ENCODE peak calls at places on chromosomes 7 and 10, in nine cellular contexts. One of them, this sample, is unnamed.

GRCh38 chr7:40541336-40541735 is 406.5 kb downstream of the SUGCT start:
- DNase-seq in Peyer's patch: no peak
- DNase-seq in epithelial cell of esophagus: no peak
- DNase-seq in dorsolateral prefrontal cortex: no peak
- DNase-seq in cardiac muscle cell: peak
- DNase-seq in A549: no peak
- DNase-seq in AG09309: peak
- DNase-seq in osteoblast: no peak
- DNase-seq in uterus: no peak
- DNase-seq in this sample: no peak

GRCh38 chr7:410395-410910 is 109.2 kb downstream of the PDGFA start:
- DNase-seq in osteoblast: peak
- DNase-seq in uterus: no peak
- DNase-seq in dorsolateral prefrontal cortex: peak
- DNase-seq in epithelial cell of esophagus: no peak
- DNase-seq in A549: no peak
- DNase-seq in cardiac muscle cell: no peak
- DNase-seq in AG09309: no peak
- DNase-seq in Peyer's patch: peak
- DNase-seq in this sample: no peak

GRCh38 chr10:122387572-122387971 is 13.1 kb downstream of the PLEKHA1 start:
- DNase-seq in Peyer's patch: no peak
- DNase-seq in uterus: no peak
- DNase-seq in dorsolateral prefrontal cortex: no peak
- DNase-seq in A549: no peak
- DNase-seq in AG09309: no peak
- DNase-seq in osteoblast: no peak
- DNase-seq in cardiac muscle cell: no peak
- DNase-seq in epithelial cell of esophagus: no peak
- DNase-seq in this sample: no peak

GRCh38 chr10:6385683-6386082 is 183.0 kb downstream of the PFKFB3 start:
- DNase-seq in cardiac muscle cell: peak
- DNase-seq in uterus: no peak
- DNase-seq in osteoblast: no peak
- DNase-seq in AG09309: peak
- DNase-seq in dorsolateral prefrontal cortex: no peak
- DNase-seq in A549: peak
- DNase-seq in Peyer's patch: no peak
- DNase-seq in epithelial cell of esophagus: peak
- DNase-seq in this sample: no peak

GRCh38 chr7:47968852-47969774 is 10.3 kb downstream of the HUS1 start:
- DNase-seq in AG09309: no peak
- DNase-seq in osteoblast: peak
- DNase-seq in cardiac muscle cell: peak
- DNase-seq in dorsolateral prefrontal cortex: peak
- DNase-seq in uterus: peak
- DNase-seq in epithelial cell of esophagus: peak
- DNase-seq in Peyer's patch: peak
- DNase-seq in A549: peak
- DNase-seq in this sample: peak

GRCh38 chr7:18761046-18761445 is 265.5 kb downstream of the HDAC9 start:
- DNase-seq in osteoblast: no peak
- DNase-seq in dorsolateral prefrontal cortex: no peak
- DNase-seq in A549: no peak
- DNase-seq in cardiac muscle cell: no peak
- DNase-seq in Peyer's patch: no peak
- DNase-seq in uterus: no peak
- DNase-seq in epithelial cell of esophagus: no peak
- DNase-seq in AG09309: no peak
- DNase-seq in this sample: no peak

GRCh38 chr10:98967601-98968000 is 268.1 kb downstream of the HPSE2 start:
- DNase-seq in dorsolateral prefrontal cortex: no peak
- DNase-seq in osteoblast: no peak
- DNase-seq in epithelial cell of esophagus: no peak
- DNase-seq in AG09309: no peak
- DNase-seq in A549: no peak
- DNase-seq in cardiac muscle cell: peak
- DNase-seq in Peyer's patch: no peak
- DNase-seq in uterus: no peak
- DNase-seq in this sample: no peak

GRCh38 chr7:149823191-149823630 is 15.0 kb upstream of the ZNF862 start:
- DNase-seq in uterus: no peak
- DNase-seq in epithelial cell of esophagus: no peak
- DNase-seq in osteoblast: peak
- DNase-seq in A549: no peak
- DNase-seq in AG09309: no peak
- DNase-seq in cardiac muscle cell: no peak
- DNase-seq in Peyer's patch: peak
- DNase-seq in dorsolateral prefrontal cortex: peak
- DNase-seq in this sample: no peak

GRCh38 chr10:12504176-12504575 is 154.8 kb downstream of the CAMK1D start:
- DNase-seq in A549: no peak
- DNase-seq in dorsolateral prefrontal cortex: no peak
- DNase-seq in Peyer's patch: no peak
- DNase-seq in osteoblast: no peak
- DNase-seq in uterus: no peak
- DNase-seq in cardiac muscle cell: no peak
- DNase-seq in epithelial cell of esophagus: no peak
- DNase-seq in AG09309: no peak
- DNase-seq in this sample: peak

GRCh38 chr7:34727464-34727995 is 69.5 kb downstream of the NPSR1 start:
- DNase-seq in dorsolateral prefrontal cortex: no peak
- DNase-seq in A549: no peak
- DNase-seq in osteoblast: no peak
- DNase-seq in cardiac muscle cell: no peak
- DNase-seq in AG09309: no peak
- DNase-seq in Peyer's patch: no peak
- DNase-seq in uterus: no peak
- DNase-seq in epithelial cell of esophagus: peak
- DNase-seq in this sample: no peak

GRCh38 chr10:130989670-130990247 is 321.8 kb downstream of the TCERG1L start:
- DNase-seq in osteoblast: no peak
- DNase-seq in AG09309: no peak
- DNase-seq in Peyer's patch: no peak
- DNase-seq in dorsolateral prefrontal cortex: no peak
- DNase-seq in cardiac muscle cell: no peak
- DNase-seq in A549: no peak
- DNase-seq in uterus: no peak
- DNase-seq in epithelial cell of esophagus: no peak
- DNase-seq in this sample: no peak

GRCh38 chr10:132412316-132413192 is 15.6 kb downstream of the PWWP2B start:
- DNase-seq in osteoblast: peak
- DNase-seq in dorsolateral prefrontal cortex: no peak
- DNase-seq in A549: no peak
- DNase-seq in Peyer's patch: no peak
- DNase-seq in uterus: no peak
- DNase-seq in epithelial cell of esophagus: peak
- DNase-seq in AG09309: peak
- DNase-seq in cardiac muscle cell: no peak
- DNase-seq in this sample: no peak

GRCh38 chr10:16646474-16647059 is 124.9 kb upstream of the C1QL3 start:
- DNase-seq in Peyer's patch: no peak
- DNase-seq in AG09309: no peak
- DNase-seq in cardiac muscle cell: peak
- DNase-seq in dorsolateral prefrontal cortex: no peak
- DNase-seq in epithelial cell of esophagus: peak
- DNase-seq in uterus: no peak
- DNase-seq in osteoblast: no peak
- DNase-seq in A549: no peak
- DNase-seq in this sample: no peak

GRCh38 chr7:105876964-105877601 is 684 bp upstream of the ATXN7L1 start:
- DNase-seq in dorsolateral prefrontal cortex: peak
- DNase-seq in A549: peak
- DNase-seq in epithelial cell of esophagus: peak
- DNase-seq in uterus: peak
- DNase-seq in cardiac muscle cell: peak
- DNase-seq in AG09309: no peak
- DNase-seq in osteoblast: peak
- DNase-seq in Peyer's patch: peak
- DNase-seq in this sample: peak

GRCh38 chr7:105878746-105879605 is 2.6 kb upstream of the ATXN7L1 start:
- DNase-seq in uterus: no peak
- DNase-seq in cardiac muscle cell: no peak
- DNase-seq in osteoblast: no peak
- DNase-seq in A549: no peak
- DNase-seq in Peyer's patch: no peak
- DNase-seq in epithelial cell of esophagus: no peak
- DNase-seq in AG09309: no peak
- DNase-seq in dorsolateral prefrontal cortex: no peak
- DNase-seq in this sample: no peak

GRCh38 chr7:105879782-105880181 is 3.4 kb upstream of the ATXN7L1 start:
- DNase-seq in Peyer's patch: no peak
- DNase-seq in dorsolateral prefrontal cortex: no peak
- DNase-seq in osteoblast: no peak
- DNase-seq in AG09309: no peak
- DNase-seq in cardiac muscle cell: no peak
- DNase-seq in epithelial cell of esophagus: peak
- DNase-seq in A549: no peak
- DNase-seq in uterus: no peak
- DNase-seq in this sample: no peak

GRCh38 chr7:105876091-105876963 is at the start of gene ATXN7L1:
- DNase-seq in Peyer's patch: peak
- DNase-seq in osteoblast: peak
- DNase-seq in A549: peak
- DNase-seq in epithelial cell of esophagus: peak
- DNase-seq in uterus: peak
- DNase-seq in dorsolateral prefrontal cortex: peak
- DNase-seq in AG09309: peak
- DNase-seq in cardiac muscle cell: peak
- DNase-seq in this sample: peak

GRCh38 chr7:105877736-105878135 is 1.3 kb upstream of the ATXN7L1 start:
- DNase-seq in cardiac muscle cell: no peak
- DNase-seq in A549: no peak
- DNase-seq in uterus: no peak
- DNase-seq in Peyer's patch: no peak
- DNase-seq in dorsolateral prefrontal cortex: no peak
- DNase-seq in AG09309: no peak
- DNase-seq in epithelial cell of esophagus: no peak
- DNase-seq in osteoblast: no peak
- DNase-seq in this sample: no peak
- TF ChIP-seq CTCF in cardiac muscle cell: no peak
- TF ChIP-seq CTCF in A549: no peak
- TF ChIP-seq CTCF in uterus: no peak
- TF ChIP-seq CTCF in Peyer's patch: no peak
- TF ChIP-seq CTCF in dorsolateral prefrontal cortex: no peak
- TF ChIP-seq CTCF in AG09309: no peak
- TF ChIP-seq CTCF in epithelial cell of esophagus: no peak
- TF ChIP-seq CTCF in osteoblast: no peak
- TF ChIP-seq CTCF in this sample: no peak

DNA sequence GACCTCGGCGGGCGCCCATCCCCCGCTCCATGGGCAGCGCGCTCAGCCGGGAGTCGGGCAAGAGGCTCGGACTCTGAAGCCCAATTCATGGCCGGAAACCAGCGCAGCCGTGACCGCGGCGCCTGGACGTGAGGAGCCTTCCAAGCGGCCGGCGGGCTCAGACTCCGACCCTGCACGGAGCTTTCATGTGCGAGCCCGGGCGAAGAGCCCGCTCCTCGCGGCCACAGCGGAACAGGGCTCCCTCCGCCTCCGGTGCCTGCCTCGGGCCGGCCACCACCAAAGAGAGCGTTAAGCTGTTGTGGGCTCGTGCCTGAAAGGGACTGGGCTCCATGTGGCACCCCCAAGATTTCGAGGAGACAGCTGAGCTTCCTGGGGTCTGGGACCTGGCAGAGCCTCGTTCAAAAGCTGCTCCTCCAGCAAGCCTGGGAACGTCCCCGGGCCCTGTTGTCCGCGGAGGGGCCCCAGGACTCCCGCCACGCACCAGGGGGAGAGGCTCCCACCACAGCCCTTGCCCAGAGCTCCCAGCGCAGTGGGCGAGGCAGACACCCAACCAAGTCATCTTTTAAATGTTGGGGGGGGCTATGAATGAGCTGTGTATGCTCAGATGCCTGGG is 850 bp upstream of the GRID1 start:
- DNase-seq in Peyer's patch: peak
- DNase-seq in osteoblast: no peak
- DNase-seq in uterus: no peak
- DNase-seq in cardiac muscle cell: peak
- DNase-seq in A549: no peak
- DNase-seq in AG09309: no peak
- DNase-seq in epithelial cell of esophagus: no peak
- DNase-seq in dorsolateral prefrontal cortex: peak
- DNase-seq in this sample: no peak
- H3K4me3 ChIP-seq in Peyer's patch: peak
- H3K4me3 ChIP-seq in osteoblast: no peak
- H3K4me3 ChIP-seq in uterus: peak
- H3K4me3 ChIP-seq in cardiac muscle cell: peak
- H3K4me3 ChIP-seq in A549: peak
- H3K4me3 ChIP-seq in AG09309: no peak
- H3K4me3 ChIP-seq in epithelial cell of esophagus: no peak
- H3K4me3 ChIP-seq in dorsolateral prefrontal cortex: peak
- H3K4me3 ChIP-seq in this sample: peak

GRCh38 chr10:90712529-90712928 is 145.3 kb downstream of the HTR7 start:
- DNase-seq in epithelial cell of esophagus: no peak
- DNase-seq in uterus: no peak
- DNase-seq in Peyer's patch: no peak
- DNase-seq in osteoblast: no peak
- DNase-seq in A549: no peak
- DNase-seq in cardiac muscle cell: no peak
- DNase-seq in dorsolateral prefrontal cortex: no peak
- DNase-seq in AG09309: no peak
- DNase-seq in this sample: no peak

GRCh38 chr10:90723416-90724068 is 134.3 kb downstream of the HTR7 start:
- DNase-seq in osteoblast: no peak
- DNase-seq in AG09309: no peak
- DNase-seq in cardiac muscle cell: no peak
- DNase-seq in dorsolateral prefrontal cortex: no peak
- DNase-seq in A549: no peak
- DNase-seq in uterus: no peak
- DNase-seq in epithelial cell of esophagus: peak
- DNase-seq in Peyer's patch: no peak
- DNase-seq in this sample: no peak

GRCh38 chr10:90722832-90723231 is 135.0 kb downstream of the HTR7 start:
- DNase-seq in A549: no peak
- DNase-seq in Peyer's patch: no peak
- DNase-seq in epithelial cell of esophagus: no peak
- DNase-seq in cardiac muscle cell: no peak
- DNase-seq in osteoblast: no peak
- DNase-seq in AG09309: no peak
- DNase-seq in uterus: no peak
- DNase-seq in dorsolateral prefrontal cortex: no peak
- DNase-seq in this sample: no peak

GRCh38 chr10:90718185-90718584 is 139.7 kb downstream of the HTR7 start:
- DNase-seq in cardiac muscle cell: peak
- DNase-seq in epithelial cell of esophagus: peak
- DNase-seq in AG09309: no peak
- DNase-seq in dorsolateral prefrontal cortex: no peak
- DNase-seq in Peyer's patch: no peak
- DNase-seq in A549: no peak
- DNase-seq in uterus: no peak
- DNase-seq in osteoblast: no peak
- DNase-seq in this sample: no peak
- TF ChIP-seq CTCF in cardiac muscle cell: peak
- TF ChIP-seq CTCF in epithelial cell of esophagus: peak
- TF ChIP-seq CTCF in AG09309: peak
- TF ChIP-seq CTCF in dorsolateral prefrontal cortex: no peak
- TF ChIP-seq CTCF in Peyer's patch: no peak
- TF ChIP-seq CTCF in A549: no peak
- TF ChIP-seq CTCF in uterus: no peak
- TF ChIP-seq CTCF in osteoblast: peak
- TF ChIP-seq CTCF in this sample: no peak

GRCh38 chr10:49614242-49615198 is 683 bp downstream of the CHAT start:
- DNase-seq in Peyer's patch: peak
- DNase-seq in osteoblast: peak
- DNase-seq in A549: no peak
- DNase-seq in uterus: no peak
- DNase-seq in epithelial cell of esophagus: no peak
- DNase-seq in cardiac muscle cell: no peak
- DNase-seq in dorsolateral prefrontal cortex: peak
- DNase-seq in AG09309: no peak
- DNase-seq in this sample: no peak
- H3K4me3 ChIP-seq in Peyer's patch: no peak
- H3K4me3 ChIP-seq in osteoblast: no peak
- H3K4me3 ChIP-seq in A549: no peak
- H3K4me3 ChIP-seq in uterus: no peak
- H3K4me3 ChIP-seq in epithelial cell of esophagus: no peak
- H3K4me3 ChIP-seq in cardiac muscle cell: no peak
- H3K4me3 ChIP-seq in dorsolateral prefrontal cortex: no peak
- H3K4me3 ChIP-seq in AG09309: no peak
- H3K4me3 ChIP-seq in this sample: no peak

This sample was measured in stomach.